ENCODE peak calls at places on chromosomes 12 and 14, in eight cellular contexts. P is stomach, A is HCT116, B is prostate gland, F is transverse colon, R is spleen, Q is endothelial cell of umbilical vein, I is GM12891. G is an unnamed sample.

GRCh38 chr12:100840748-100841147 is 46.2 kb downstream of the ANO4 start:
- DNase-seq in P (no peak), A (no peak), B (no peak), F (no peak), R (no peak), Q (no peak), I (no peak), G (no peak)

GRCh38 chr14:99079061-99079727 is 192.8 kb downstream of the BCL11B start:
- DNase-seq in P (no peak), A (no peak), B (no peak), F (no peak), R (no peak), Q (no peak), I (no peak), G (no peak)

GRCh38 chr12:125902991-125903390 is 837.8 kb downstream of the AACS start:
- DNase-seq in P (no peak), A (no peak), B (no peak), F (no peak), R (no peak), Q (no peak), I (no peak), G (no peak)

GRCh38 chr12:74051848-74052247 is 485.8 kb upstream of the ATXN7L3B start:
- DNase-seq in P (no peak), A (no peak), B (no peak), F (no peak), R (no peak), Q (no peak), I (no peak), G (no peak)

GRCh38 chr14:22753586-22753985 is 12.9 kb upstream of the OXA1L start:
- DNase-seq in P (no peak), A (no peak), B (no peak), F (no peak), R (no peak), Q (no peak), I (no peak), G (no peak)

GRCh38 chr12:9372202-9372601 is 164.0 kb upstream of the PZP start:
- DNase-seq in P (no peak), A (no peak), B (no peak), F (no peak), R (no peak), Q (peak; percentile 18), I (no peak), G (no peak)

GRCh38 chr14:60488175-60488574 is 2.3 kb upstream of the C14orf39 start:
- DNase-seq in P (no peak), A (no peak), B (no peak), F (no peak), R (no peak), Q (no peak), I (no peak), G (no peak)

GRCh38 chr12:106954462-106955376 is 988 bp upstream of the TMEM263 start:
- DNase-seq in P (no peak), A (no peak), B (peak; percentile 28), F (peak; percentile 24), R (peak; percentile 85), Q (peak; percentile 66), I (no peak), G (no peak)

GRCh38 chr12:45232771-45233372 is 17.0 kb downstream of the ANO6 start:
- DNase-seq in P (peak; percentile 27), A (peak; percentile 89), B (no peak), F (no peak), R (no peak), Q (peak; percentile 97), I (no peak), G (no peak)

GRCh38 chr12:55847033-55847432 is 4.3 kb upstream of the MMP19 start:
- DNase-seq in P (no peak), A (no peak), B (no peak), F (no peak), R (no peak), Q (peak; percentile 25), I (no peak), G (no peak)

GRCh38 chr14:98724734-98725133 is 547.3 kb downstream of the BCL11B start:
- DNase-seq in P (no peak), A (no peak), B (no peak), F (no peak), R (no peak), Q (no peak), I (no peak), G (no peak)

GRCh38 chr12:68176252-68176651 is 16.7 kb upstream of the IFNG start:
- DNase-seq in P (no peak), A (no peak), B (no peak), F (no peak), R (no peak), Q (no peak), I (no peak), G (no peak)

GRCh38 chr14:32203928-32204357 is 874 bp upstream of the RNU6-8 start:
- DNase-seq in P (no peak), A (no peak), B (no peak), F (peak; percentile 38), R (peak; percentile 78), Q (no peak), I (no peak), G (no peak)

GRCh38 chr12:90423965-90424364 is 531.0 kb downstream of the CCER1 start:
- DNase-seq in P (no peak), A (no peak), B (no peak), F (no peak), R (no peak), Q (no peak), I (no peak), G (no peak)

GRCh38 chr12:128266086-128266485 is 884 bp upstream of the TMEM132C start:
- DNase-seq in P (no peak), A (no peak), B (no peak), F (no peak), R (no peak), Q (no peak), I (no peak), G (no peak)

GRCh38 chr12:124567673-124568373 is 411 bp upstream of the NCOR2 start:
- DNase-seq in P (peak; percentile 93), A (no peak), B (peak; percentile 95), F (peak; percentile 92), R (peak; percentile 97), Q (peak; percentile 70), I (peak; percentile 93), G (peak; percentile 92)

GRCh38 chr12:124566181-124567034 is 1.0 kb downstream of the NCOR2 start:
- DNase-seq in P (peak; percentile 88), A (peak; percentile 42), B (peak; percentile 92), F (peak; percentile 89), R (peak; percentile 93), Q (peak; percentile 76), I (peak; percentile 73), G (peak; percentile 73)

GRCh38 chr12:124568431-124569374 is 1.3 kb upstream of the NCOR2 start:
- DNase-seq in P (peak; percentile 44), A (no peak), B (peak; percentile 46), F (peak; percentile 69), R (no peak), Q (no peak), I (peak; percentile 67), G (peak; percentile 79)

GRCh38 chr12:124565656-124566180 is 1.7 kb downstream of the NCOR2 start:
- DNase-seq in P (no peak), A (no peak), B (no peak), F (no peak), R (no peak), Q (no peak), I (no peak), G (no peak)

DNA sequence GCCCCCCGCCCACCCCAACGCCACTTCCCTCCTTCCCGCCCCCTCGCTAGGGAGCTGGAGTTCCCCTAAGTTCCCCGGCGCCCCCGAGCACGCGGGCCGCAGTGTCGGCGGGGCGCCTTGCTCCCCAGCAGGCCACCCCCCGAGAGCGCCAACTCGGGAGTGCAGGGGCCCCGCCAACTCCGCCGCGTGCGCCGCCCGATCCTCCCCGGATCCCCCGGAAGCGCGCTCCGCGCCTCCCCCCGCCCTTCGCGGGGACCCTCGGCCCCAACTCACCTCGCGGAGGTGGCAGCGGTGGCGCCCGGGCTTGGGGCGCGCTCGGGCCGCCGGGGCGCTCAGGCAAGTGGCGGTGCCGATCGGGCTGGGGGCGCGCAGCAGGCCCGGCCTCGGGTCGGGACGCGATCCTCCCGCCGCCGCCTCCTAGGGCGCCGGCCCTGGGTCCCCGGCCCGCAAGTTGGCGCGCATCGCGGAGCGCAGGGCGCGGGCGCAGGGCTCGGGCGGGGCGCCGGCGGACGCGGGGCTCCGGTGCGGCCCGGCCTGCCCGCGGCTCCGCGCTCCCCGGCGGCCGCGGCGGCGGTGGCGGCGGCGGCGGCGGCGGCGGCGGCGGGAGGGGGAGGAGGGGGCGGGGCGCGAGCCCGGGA is at the start of gene NCOR2:
- DNase-seq in P (no peak), A (no peak), B (no peak), F (no peak), R (peak; percentile 92), Q (no peak), I (peak; percentile 65), G (peak; percentile 67)
- TF ChIP-seq POLR2A in P (no peak), A (no peak), B (no peak), F (no peak), R (no peak), Q (no peak), I (no peak), G (peak; percentile 60)

GRCh38 chr14:21093018-21093417 is 5.4 kb downstream of the ZNF219 start:
- DNase-seq in P (no peak), A (no peak), B (no peak), F (no peak), R (no peak), Q (no peak), I (no peak), G (no peak)
- TF ChIP-seq POLR2AphosphoS5 in P (no peak), A (no peak), B (no peak), F (no peak), R (no peak), Q (no peak), I (no peak), G (no peak)

GRCh38 chr12:5648692-5649338 is 216.9 kb downstream of the NTF3 start:
- DNase-seq in P (no peak), A (peak; percentile 4), B (no peak), F (no peak), R (no peak), Q (no peak), I (no peak), G (no peak)
- TF ChIP-seq POLR2A in P (no peak), A (no peak), B (no peak), F (no peak), R (no peak), Q (no peak), I (no peak), G (no peak)

GRCh38 chr12:93378373-93379310 is 917 bp downstream of the NUDT4 start:
- DNase-seq in P (peak; percentile 37), A (no peak), B (no peak), F (peak; percentile 46), R (peak; percentile 87), Q (peak; percentile 52), I (peak; percentile 43), G (peak; percentile 48)
- TF ChIP-seq POLR2AphosphoS5 in P (no peak), A (no peak), B (peak; percentile 22), F (peak; percentile 30), R (peak; percentile 56), Q (no peak), I (no peak), G (peak; percentile 36)

GRCh38 chr12:80404629-80405028 is 39.4 kb upstream of the PTPRQ start:
- DNase-seq in P (no peak), A (no peak), B (no peak), F (no peak), R (no peak), Q (no peak), I (no peak), G (no peak)
- TF ChIP-seq POLR2A in P (no peak), A (no peak), B (no peak), F (no peak), R (no peak), Q (no peak), I (no peak), G (no peak)